ENCODE peak calls at places on chromosomes 6 and 20, in five cellular contexts. Z is esophagus squamous epithelium; D is CD8-positive, alpha-beta memory T cell; Q is brain microvascular endothelial cell; W is pancreas. E is an unnamed sample. For H3K27me3, the result is how much of the 10 kb centered on the place peaks cover.

GRCh38 chr6:9126845-9127560 is 691.7 kb upstream of the SLC35B3 start:
- DNase-seq in Z (no peak), D (no peak), Q (peak), W (no peak), E (no peak)

GRCh38 chr6:156828280-156828703 is 51.1 kb downstream of the ARID1B start:
- DNase-seq in Z (no peak), D (no peak), Q (peak), W (no peak), E (no peak)

GRCh38 chr20:831956-832355 is 1.6 kb upstream of the FAM110A start:
- DNase-seq in Z (no peak), D (no peak), Q (no peak), W (no peak), E (no peak)

GRCh38 chr20:12824353-12824752 is 184.4 kb upstream of the SPTLC3 start:
- DNase-seq in Z (no peak), D (no peak), Q (no peak), W (no peak), E (no peak)

GRCh38 chr20:48615871-48616270 is 211.9 kb downstream of the PREX1 start:
- DNase-seq in Z (no peak), D (no peak), Q (no peak), W (no peak), E (no peak)

GRCh38 chr20:48102821-48103635 is 317.7 kb upstream of the SULF2 start:
- DNase-seq in Z (no peak), D (no peak), Q (no peak), W (no peak), E (no peak)

GRCh38 chr6:125984311-125984710 is 2.0 kb upstream of the TRMT11 start:
- DNase-seq in Z (no peak), D (no peak), Q (peak), W (no peak), E (no peak)

GRCh38 chr20:47224300-47224791 is 132.2 kb downstream of the ZMYND8 start:
- DNase-seq in Z (no peak), D (no peak), Q (no peak), W (no peak), E (no peak)

GRCh38 chr20:39070484-39071231 is 108.5 kb downstream of the DHX35 start:
- DNase-seq in Z (no peak), D (no peak), Q (peak), W (no peak), E (no peak)

GRCh38 chr6:134138226-134138975 is 86.0 kb upstream of the SLC2A12 start:
- DNase-seq in Z (no peak), D (no peak), Q (no peak), W (no peak), E (no peak)

GRCh38 chr6:13624871-13625288 is 9.7 kb downstream of the NOL7 start:
- DNase-seq in Z (no peak), D (peak), Q (peak), W (no peak), E (no peak)

GRCh38 chr20:37917436-37917835 is 14.5 kb downstream of the VSTM2L start:
- DNase-seq in Z (no peak), D (no peak), Q (no peak), W (no peak), E (no peak)
- H3K27me3 ChIP-seq in Z (under half), D (under half), Q (under half), W (under half), E (under half)

GRCh38 chr6:111683749-111684267 is 78.1 kb upstream of the TRAF3IP2 start:
- DNase-seq in Z (no peak), D (no peak), Q (peak), W (no peak), E (no peak)
- H3K27me3 ChIP-seq in Z (under half), D (under half), Q (under half), W (under half), E (under half)

DNA sequence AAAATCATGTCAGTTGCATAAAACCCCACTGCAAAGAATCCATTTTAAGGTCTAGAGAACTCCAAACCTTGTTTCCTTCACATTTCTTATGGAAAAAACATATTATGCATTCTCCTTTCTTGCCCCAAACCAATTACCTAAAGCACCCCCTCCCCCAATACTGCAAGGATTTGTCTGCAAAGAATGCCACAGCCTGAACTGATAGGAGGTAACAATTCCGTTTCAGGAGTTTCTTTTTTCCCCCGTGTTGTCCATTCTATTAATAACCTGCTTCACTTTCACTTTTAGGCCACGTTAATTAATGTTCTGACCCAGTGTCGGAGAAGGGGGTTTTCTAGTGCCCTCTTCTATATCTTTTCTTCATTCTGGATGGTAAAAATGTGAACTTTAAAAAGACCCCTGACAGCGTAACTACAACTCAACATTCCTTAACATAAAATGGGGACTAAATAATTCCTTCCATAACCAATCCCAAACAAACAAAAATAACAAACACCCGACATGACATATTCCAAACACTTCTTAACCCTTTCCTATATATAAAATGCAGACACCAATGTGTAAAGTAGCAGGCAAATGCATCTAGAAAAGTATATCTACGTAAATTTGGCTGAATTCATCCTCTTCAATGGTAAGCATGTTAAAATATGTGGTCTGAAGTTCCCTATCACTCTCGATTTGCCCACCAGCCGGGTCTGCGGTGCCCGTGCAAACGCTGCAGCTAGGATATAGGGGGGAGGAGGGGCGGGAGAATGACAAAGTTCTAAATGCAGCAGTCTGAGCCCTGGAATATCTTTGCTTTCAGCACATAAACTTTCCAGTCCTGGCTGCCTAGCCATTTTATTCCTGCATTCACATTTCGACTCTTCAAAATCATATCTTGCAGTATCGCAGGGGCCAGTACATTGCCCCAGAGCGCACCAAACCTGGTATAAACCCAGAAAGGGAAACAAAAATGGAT is 978 bp downstream of the NRN1 start:
- DNase-seq in Z (no peak), D (no peak), Q (no peak), W (no peak), E (no peak)
- H3K27me3 ChIP-seq in Z (half or more), D (half or more), Q (under half), W (under half), E (half or more)

DNA sequence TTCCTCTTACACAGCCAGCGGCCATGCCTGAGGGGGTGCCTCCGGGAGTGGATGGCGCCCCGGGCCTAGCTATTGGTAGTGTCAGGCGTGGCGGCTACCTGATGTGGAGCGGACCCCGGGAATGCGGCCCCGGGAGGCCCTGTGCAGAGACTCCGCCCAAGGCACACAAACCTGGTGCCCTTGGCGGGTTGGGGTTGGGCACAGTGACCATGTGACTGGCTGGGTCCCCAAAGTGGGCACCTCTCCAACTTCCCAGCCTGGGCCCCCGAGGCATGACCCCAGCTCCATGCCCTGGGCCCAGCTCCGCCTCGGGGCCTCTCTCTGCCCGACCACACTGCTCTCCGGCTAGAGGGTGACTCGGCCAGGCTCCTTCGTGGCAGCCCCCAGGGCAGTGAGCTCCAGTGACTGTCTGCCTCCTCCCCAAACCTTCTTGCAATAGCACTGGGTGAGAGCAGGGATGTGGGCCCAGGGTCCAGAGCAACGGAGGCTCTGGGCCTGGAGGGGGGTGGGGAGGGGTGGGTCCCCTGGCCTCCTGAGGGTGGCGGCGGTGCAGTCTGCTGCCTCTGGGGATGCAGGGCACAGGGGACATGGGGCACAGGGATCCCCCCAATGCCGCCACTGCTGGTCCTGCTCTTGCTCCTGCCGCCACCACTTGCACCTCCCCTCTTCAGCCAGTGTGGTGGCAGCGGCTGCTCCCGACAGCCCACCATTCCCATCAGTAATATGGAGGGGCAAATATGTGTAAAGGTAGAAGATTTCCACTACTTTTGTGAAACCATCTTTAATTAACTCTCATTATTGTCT is 942.9 kb upstream of the EPHA7 start:
- DNase-seq in Z (no peak), D (no peak), Q (no peak), W (peak), E (no peak)
- H3K27me3 ChIP-seq in Z (under half), D (under half), Q (under half), W (under half), E (under half)

GRCh38 chr20:59568509-59569024 is 35.8 kb upstream of the PHACTR3 start:
- DNase-seq in Z (no peak), D (no peak), Q (no peak), W (no peak), E (no peak)
- H3K27me3 ChIP-seq in Z (under half), D (under half), Q (under half), W (under half), E (under half)

GRCh38 chr20:20365593-20365992 is 2.3 kb upstream of the INSM1 start:
- DNase-seq in Z (no peak), D (no peak), Q (no peak), W (no peak), E (no peak)
- H3K27me3 ChIP-seq in Z (under half), D (under half), Q (half or more), W (under half), E (under half)

DNA sequence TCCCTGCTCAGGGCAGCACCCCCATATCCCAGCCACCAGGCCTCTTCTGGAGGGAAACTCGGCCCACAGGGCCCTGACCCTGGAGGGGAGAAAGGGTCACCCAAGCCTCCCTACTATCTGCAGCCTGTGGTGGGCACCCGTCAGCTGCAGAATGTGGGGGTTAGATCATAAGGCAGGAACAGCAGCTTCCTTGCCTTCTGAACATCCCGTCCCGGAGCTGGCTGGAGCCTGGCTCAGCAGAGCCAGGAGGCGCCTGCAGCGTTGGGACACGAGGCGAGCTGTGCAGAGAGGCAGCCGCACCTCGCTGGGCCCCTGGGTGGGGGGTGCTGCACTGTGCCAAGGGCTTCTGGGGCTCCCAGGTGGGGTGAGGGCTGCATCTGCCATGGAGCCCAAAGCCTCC is 63.9 kb upstream of the GATA5 start:
- DNase-seq in Z (no peak), D (no peak), Q (no peak), W (no peak), E (no peak)
- H3K27me3 ChIP-seq in Z (under half), D (under half), Q (under half), W (under half), E (under half)

DNA sequence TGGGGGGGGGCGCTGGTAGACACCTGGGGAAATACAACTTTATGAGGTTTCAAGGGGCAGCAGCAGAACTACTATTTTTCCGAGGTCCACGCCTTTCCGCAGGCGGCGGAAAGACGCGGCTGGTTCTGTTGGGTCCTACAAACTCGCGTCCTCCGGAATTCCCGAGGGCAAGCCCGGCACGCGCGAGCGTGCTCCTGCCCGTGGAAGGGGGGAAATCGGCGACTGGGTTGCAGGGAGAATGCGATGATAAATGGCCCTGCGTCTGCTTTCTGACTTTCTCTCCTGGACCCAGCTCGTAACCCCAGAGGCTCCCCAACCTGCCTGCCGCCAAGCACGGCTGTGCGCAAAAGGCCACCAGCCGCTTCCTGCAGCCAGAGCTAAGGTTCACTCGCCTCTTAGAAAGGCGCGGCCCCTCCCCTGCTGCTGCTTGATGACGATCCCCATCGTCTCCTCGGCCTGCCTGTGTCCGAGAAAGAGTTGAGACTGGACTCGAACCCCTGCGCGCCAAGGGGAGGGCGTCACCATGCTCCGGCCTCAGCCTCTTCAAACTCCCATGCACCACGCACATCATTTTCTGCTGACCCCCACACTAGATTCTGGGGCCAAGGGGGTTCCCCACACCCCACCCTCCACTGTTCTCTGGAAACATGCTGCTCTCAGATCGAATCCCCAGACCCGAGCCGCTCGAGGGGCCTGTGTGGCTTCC is 6.7 kb downstream of the FOXA2 start:
- DNase-seq in Z (no peak), D (no peak), Q (no peak), W (peak), E (no peak)
- H3K27me3 ChIP-seq in Z (under half), D (under half), Q (half or more), W (under half), E (under half)

GRCh38 chr20:19923762-19924161 is 93.4 kb upstream of the NAA20 start:
- DNase-seq in Z (no peak), D (no peak), Q (no peak), W (no peak), E (no peak)

GRCh38 chr20:19924255-19924654 is 92.9 kb upstream of the NAA20 start:
- DNase-seq in Z (no peak), D (no peak), Q (no peak), W (no peak), E (no peak)

GRCh38 chr20:19929749-19930148 is 87.4 kb upstream of the NAA20 start:
- DNase-seq in Z (no peak), D (no peak), Q (no peak), W (no peak), E (no peak)

GRCh38 chr20:19928379-19929360 is 88.5 kb upstream of the NAA20 start:
- DNase-seq in Z (no peak), D (no peak), Q (no peak), W (no peak), E (no peak)

GRCh38 chr20:19926581-19926980 is 90.6 kb upstream of the NAA20 start:
- DNase-seq in Z (no peak), D (no peak), Q (no peak), W (no peak), E (no peak)
- H3K27me3 ChIP-seq in Z (under half), D (under half), Q (under half), W (under half), E (under half)

E was measured in thoracic aorta.